ENCODE peak calls at places on chromosomes 1 and 21, in four cellular contexts. I, K, L and Q are unnamed samples.

GRCh38 chr1:20165522-20165951 is 20.4 kb upstream of the UBXN10 start:
- DNase-seq in I (no peak), K (peak), L (no peak), Q (peak)

GRCh38 chr1:207817166-207817565 is 65.3 kb downstream of the CD46 start:
- DNase-seq in I (no peak), K (no peak), L (no peak), Q (no peak)

GRCh38 chr1:39727932-39728317 is 10.8 kb upstream of the PPIE start:
- DNase-seq in I (no peak), K (peak), L (no peak), Q (no peak)

GRCh38 chr1:8423134-8423701 is 105.3 kb downstream of the SLC45A1 start:
- DNase-seq in I (no peak), K (peak), L (no peak), Q (peak)

GRCh38 chr21:18222346-18222745 is 22.3 kb upstream of the CHODL start:
- DNase-seq in I (no peak), K (no peak), L (no peak), Q (no peak)

GRCh38 chr1:42163114-42163513 is 1.4 kb downstream of the GUCA2A start:
- DNase-seq in I (no peak), K (no peak), L (no peak), Q (no peak)

GRCh38 chr1:111441573-111442192 is 7.4 kb downstream of the WDR77 start:
- DNase-seq in I (no peak), K (peak), L (peak), Q (no peak)

GRCh38 chr1:224092111-224092510 is 21.8 kb upstream of the FBXO28 start:
- DNase-seq in I (no peak), K (no peak), L (no peak), Q (no peak)

GRCh38 chr21:14533555-14534400 is 12.3 kb downstream of the SAMSN1 start:
- DNase-seq in I (peak), K (peak), L (no peak), Q (no peak)

GRCh38 chr1:161905269-161905884 is 118.3 kb downstream of the OLFML2B start:
- DNase-seq in I (peak), K (peak), L (no peak), Q (no peak)

GRCh38 chr1:166273618-166274017 is 106.8 kb upstream of the FAM78B start:
- DNase-seq in I (no peak), K (no peak), L (no peak), Q (no peak)

GRCh38 chr1:228079601-228080263 is 2.8 kb upstream of the ARF1 start:
- DNase-seq in I (no peak), K (no peak), L (no peak), Q (no peak)

GRCh38 chr1:59139396-59139795 is 157.5 kb upstream of the FGGY start:
- DNase-seq in I (no peak), K (no peak), L (no peak), Q (peak)

GRCh38 chr1:5571861-5572401 is 420.3 kb downstream of the NPHP4 start:
- DNase-seq in I (no peak), K (no peak), L (no peak), Q (no peak)

GRCh38 chr1:7409278-7409677 is 361.8 kb upstream of the VAMP3 start:
- DNase-seq in I (no peak), K (no peak), L (no peak), Q (no peak)

GRCh38 chr1:48003741-48004503 is 6.7 kb upstream of the TRABD2B start:
- DNase-seq in I (no peak), K (no peak), L (no peak), Q (no peak)

GRCh38 chr1:155127105-155127671 is 488 bp upstream of the EFNA1 start:
- DNase-seq in I (no peak), K (no peak), L (no peak), Q (peak)

GRCh38 chr1:236282159-236282716 is 480 bp upstream of the ERO1B start:
- DNase-seq in I (peak), K (peak), L (no peak), Q (no peak)

GRCh38 chr1:64891440-64891815 is 74.9 kb downstream of the JAK1 start:
- DNase-seq in I (no peak), K (no peak), L (no peak), Q (no peak)

GRCh38 chr1:18948913-18949688 is 7.4 kb downstream of the IFFO2 start:
- DNase-seq in I (peak), K (no peak), L (no peak), Q (peak)

GRCh38 chr1:96684737-96685136 is 36.8 kb upstream of the PTBP2 start:
- DNase-seq in I (no peak), K (no peak), L (no peak), Q (no peak)

GRCh38 chr1:208933984-208934525 is 649.5 kb upstream of the CAMK1G start:
- DNase-seq in I (no peak), K (no peak), L (no peak), Q (no peak)

GRCh38 chr1:7387053-7387861 is 383.8 kb upstream of the VAMP3 start:
- DNase-seq in I (no peak), K (no peak), L (no peak), Q (no peak)

GRCh38 chr1:177118901-177119300 is 45.6 kb downstream of the ASTN1 start:
- DNase-seq in I (no peak), K (no peak), L (no peak), Q (no peak)

GRCh38 chr1:227191607-227192006 is 126.7 kb downstream of the CDC42BPA start:
- DNase-seq in I (no peak), K (peak), L (no peak), Q (no peak)

GRCh38 chr1:241963722-241964121 is 6.2 kb downstream of the BECN2 start:
- DNase-seq in I (no peak), K (no peak), L (no peak), Q (no peak)

GRCh38 chr1:21241761-21242581 is 48.3 kb downstream of the ECE1 start:
- DNase-seq in I (no peak), K (no peak), L (no peak), Q (no peak)

GRCh38 chr1:231159202-231159962 is 2.5 kb upstream of the TRIM67 start:
- DNase-seq in I (no peak), K (no peak), L (no peak), Q (no peak)

GRCh38 chr1:216805233-216805632 is 82.0 kb upstream of the ESRRG start:
- DNase-seq in I (no peak), K (no peak), L (no peak), Q (no peak)

GRCh38 chr1:207838156-207839082 is 72.5 kb downstream of the CD34 start:
- DNase-seq in I (peak), K (no peak), L (no peak), Q (peak)

GRCh38 chr1:27515626-27516025 is 25.7 kb upstream of the WASF2 start:
- DNase-seq in I (no peak), K (no peak), L (no peak), Q (no peak)

GRCh38 chr1:192730206-192730605 is 78.6 kb upstream of the RGS2 start:
- DNase-seq in I (no peak), K (no peak), L (no peak), Q (no peak)

GRCh38 chr1:192735298-192735697 is 73.5 kb upstream of the RGS2 start:
- DNase-seq in I (no peak), K (no peak), L (no peak), Q (no peak)

GRCh38 chr1:192737311-192737710 is 71.5 kb upstream of the RGS2 start:
- DNase-seq in I (no peak), K (no peak), L (no peak), Q (no peak)

GRCh38 chr1:192729500-192729899 is 79.3 kb upstream of the RGS2 start:
- DNase-seq in I (no peak), K (no peak), L (no peak), Q (no peak)

DNA sequence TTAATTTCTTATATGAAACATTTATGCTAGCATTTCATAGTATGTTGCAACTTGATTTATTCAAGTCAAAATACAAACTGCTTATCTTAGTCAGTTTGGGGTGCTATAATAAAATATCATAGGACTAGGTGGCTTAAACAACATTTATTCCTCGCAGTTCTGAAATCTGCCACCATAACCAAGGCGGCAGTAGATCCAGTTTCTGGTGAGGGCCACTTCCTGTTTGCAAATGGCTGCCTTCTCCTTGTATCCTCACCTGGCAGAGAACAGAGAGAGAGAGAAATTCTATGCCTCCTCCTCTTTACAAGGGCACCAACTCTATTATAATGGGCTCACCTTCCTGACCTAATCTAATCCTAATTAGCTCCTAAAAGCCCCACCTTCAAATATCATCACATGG is 76.1 kb upstream of the RGS2 start:
- DNase-seq in I (no peak), K (peak), L (no peak), Q (no peak)
- TF ChIP-seq CTCF in I (peak), K (peak), L (no peak), Q (no peak)

DNA sequence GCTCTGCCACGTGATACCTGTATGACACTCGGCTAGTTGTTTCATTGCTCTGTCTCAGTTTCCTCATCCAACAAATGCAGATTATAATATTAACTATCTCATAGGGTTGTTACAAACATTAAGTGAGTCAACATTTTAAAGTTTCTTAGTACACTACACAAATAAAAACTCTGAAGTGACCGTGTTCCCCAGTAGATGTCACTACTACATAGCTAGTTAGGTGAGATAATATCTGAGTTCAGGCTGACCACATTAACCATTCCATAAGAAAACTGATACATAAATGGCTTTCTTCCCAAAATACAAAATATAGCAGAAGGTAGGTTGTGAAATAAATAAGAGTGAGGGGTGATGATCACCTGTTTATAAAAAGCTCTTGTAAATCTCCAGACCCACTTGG is 214.1 kb downstream of the NUF2 start:
- DNase-seq in I (peak), K (peak), L (no peak), Q (no peak)
- TF ChIP-seq CTCF in I (peak), K (no peak), L (no peak), Q (peak)

DNA sequence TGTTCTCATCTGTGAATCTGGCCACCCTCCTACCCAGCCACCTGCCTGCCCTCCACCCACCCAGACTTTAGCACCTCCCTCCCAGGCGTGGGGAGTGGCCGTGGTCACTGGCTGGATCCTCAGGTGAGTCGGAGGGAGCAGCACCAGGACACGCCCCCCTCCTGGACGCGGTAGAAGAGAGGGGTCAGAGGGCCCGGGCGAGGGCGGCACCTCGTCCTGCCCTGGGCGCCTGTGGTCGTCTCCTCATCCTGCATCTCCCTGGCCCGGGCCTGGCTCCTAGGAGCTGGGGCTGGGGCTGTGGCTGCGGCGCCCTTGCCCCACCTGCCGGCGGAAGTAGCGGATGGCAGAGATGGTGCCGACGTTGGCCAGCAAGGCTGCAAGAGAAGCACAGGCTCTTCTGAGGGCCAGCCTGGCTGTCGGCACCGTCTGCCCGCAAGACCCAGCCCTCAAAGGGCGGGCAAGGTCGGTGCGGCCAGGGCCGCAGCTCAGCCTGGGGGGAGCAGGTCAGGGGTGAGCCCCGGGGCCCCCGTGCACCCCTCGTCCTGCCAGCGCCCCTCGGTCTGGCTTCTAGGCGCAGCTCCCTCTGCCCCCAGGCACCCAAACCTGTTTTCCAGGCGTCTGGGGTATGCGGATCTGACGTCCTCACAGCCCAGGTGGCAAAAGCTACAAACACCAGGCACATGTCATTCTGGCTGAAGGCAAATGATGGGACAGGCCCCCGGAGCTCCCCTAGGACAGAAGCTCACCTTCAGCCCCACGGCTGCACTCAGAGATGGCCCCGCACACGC is 5.8 kb downstream of the PERM1 start:
- DNase-seq in I (peak), K (peak), L (peak), Q (peak)
- TF ChIP-seq CTCF in I (peak), K (peak), L (peak), Q (peak)

GRCh38 chr1:175536921-175537320 is 206.5 kb downstream of the TNR start:
- DNase-seq in I (no peak), K (no peak), L (no peak), Q (no peak)
- TF ChIP-seq CTCF in I (no peak), K (no peak), L (no peak), Q (no peak)

DNA sequence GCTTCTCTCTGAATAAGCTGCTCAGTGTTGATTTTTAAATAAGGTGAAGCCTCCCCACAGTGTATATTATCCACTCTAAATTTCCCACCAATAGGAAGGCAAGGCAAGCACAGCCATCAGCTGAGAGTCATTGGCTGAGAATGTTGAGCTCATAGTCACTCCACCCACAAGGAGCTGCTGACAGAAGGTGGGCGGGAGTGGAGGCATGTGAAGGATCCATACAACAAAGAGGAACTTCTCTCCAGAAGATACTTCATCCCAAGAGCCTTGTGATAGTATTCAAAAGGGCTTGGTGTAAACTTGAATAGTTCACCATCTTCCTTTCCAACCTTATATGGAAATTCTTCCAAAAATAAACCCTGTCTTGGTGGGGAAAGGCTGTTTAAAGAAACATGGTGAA is 42.8 kb downstream of the SAMD13 start:
- DNase-seq in I (peak), K (no peak), L (no peak), Q (no peak)
- TF ChIP-seq CTCF in I (no peak), K (no peak), L (no peak), Q (no peak)

DNA sequence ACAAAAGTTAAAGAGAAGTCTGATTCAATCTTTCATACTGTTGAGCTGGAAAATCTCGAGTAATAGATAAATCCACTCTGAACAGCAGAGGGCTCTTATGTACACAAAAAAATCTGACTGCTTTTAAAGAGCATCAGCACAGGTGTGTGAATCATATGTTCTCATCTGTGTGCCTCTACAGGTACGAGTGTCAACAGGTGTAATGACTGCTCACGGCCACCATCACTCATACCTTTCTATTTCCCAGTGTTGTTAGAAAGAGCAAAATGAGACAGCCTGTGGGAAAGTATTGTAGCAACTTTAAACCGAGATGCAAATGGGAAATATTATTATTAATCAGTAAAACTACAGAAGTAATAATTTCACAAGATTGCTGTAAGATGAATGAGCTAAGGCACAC is 49.0 kb upstream of the SCAF4 start:
- DNase-seq in I (no peak), K (peak), L (no peak), Q (no peak)
- TF ChIP-seq CTCF in I (peak), K (no peak), L (no peak), Q (no peak)